ENCODE peak calls at places on chromosomes 7 and 10, in five cellular contexts. One of them, this sample, is unnamed.

GRCh38 chr7:138524259-138524658 is 64.2 kb downstream of the TRIM24 start:
- DNase-seq in astrocyte: no peak
- DNase-seq in PC-3: no peak
- DNase-seq in fibroblast of lung: no peak
- DNase-seq in kidney: no peak
- DNase-seq in this sample: no peak

GRCh38 chr10:124211921-124212320 is 118.5 kb upstream of the CHST15 start:
- DNase-seq in astrocyte: peak; percentile 70
- DNase-seq in PC-3: peak; percentile 28
- DNase-seq in fibroblast of lung: peak; percentile 30
- DNase-seq in kidney: no peak
- DNase-seq in this sample: no peak

GRCh38 chr7:37408241-37408884 is 40.3 kb downstream of the ELMO1 start:
- DNase-seq in astrocyte: no peak
- DNase-seq in PC-3: no peak
- DNase-seq in fibroblast of lung: no peak
- DNase-seq in kidney: no peak
- DNase-seq in this sample: no peak

GRCh38 chr7:156478486-156478885 is 162.1 kb upstream of the RNF32 start:
- DNase-seq in astrocyte: no peak
- DNase-seq in PC-3: no peak
- DNase-seq in fibroblast of lung: no peak
- DNase-seq in kidney: no peak
- DNase-seq in this sample: no peak

GRCh38 chr10:133199992-133200611 is 29.9 kb upstream of the UTF1 start:
- DNase-seq in astrocyte: no peak
- DNase-seq in PC-3: no peak
- DNase-seq in fibroblast of lung: no peak
- DNase-seq in kidney: peak; percentile 66
- DNase-seq in this sample: no peak

GRCh38 chr7:18018296-18019205 is 9.1 kb downstream of the PRPS1L1 start:
- DNase-seq in astrocyte: no peak
- DNase-seq in PC-3: no peak
- DNase-seq in fibroblast of lung: no peak
- DNase-seq in kidney: no peak
- DNase-seq in this sample: no peak

GRCh38 chr10:11131112-11131639 is 113.5 kb downstream of the CELF2 start:
- DNase-seq in astrocyte: no peak
- DNase-seq in PC-3: no peak
- DNase-seq in fibroblast of lung: no peak
- DNase-seq in kidney: no peak
- DNase-seq in this sample: no peak

GRCh38 chr7:42993038-42993437 is 60.9 kb downstream of the MRPL32 start:
- DNase-seq in astrocyte: no peak
- DNase-seq in PC-3: no peak
- DNase-seq in fibroblast of lung: peak; percentile 1
- DNase-seq in kidney: no peak
- DNase-seq in this sample: no peak

GRCh38 chr7:88229302-88229870 is 9.5 kb upstream of the SRI start:
- DNase-seq in astrocyte: no peak
- DNase-seq in PC-3: no peak
- DNase-seq in fibroblast of lung: no peak
- DNase-seq in kidney: no peak
- DNase-seq in this sample: no peak
- H3K9ac ChIP-seq in astrocyte: no peak overlapping the region
- H3K9ac ChIP-seq in PC-3: no peak overlapping the region
- H3K9ac ChIP-seq in fibroblast of lung: no peak overlapping the region
- H3K9ac ChIP-seq in kidney: no peak overlapping the region
- H3K9ac ChIP-seq in this sample: no peak overlapping the region

DNA sequence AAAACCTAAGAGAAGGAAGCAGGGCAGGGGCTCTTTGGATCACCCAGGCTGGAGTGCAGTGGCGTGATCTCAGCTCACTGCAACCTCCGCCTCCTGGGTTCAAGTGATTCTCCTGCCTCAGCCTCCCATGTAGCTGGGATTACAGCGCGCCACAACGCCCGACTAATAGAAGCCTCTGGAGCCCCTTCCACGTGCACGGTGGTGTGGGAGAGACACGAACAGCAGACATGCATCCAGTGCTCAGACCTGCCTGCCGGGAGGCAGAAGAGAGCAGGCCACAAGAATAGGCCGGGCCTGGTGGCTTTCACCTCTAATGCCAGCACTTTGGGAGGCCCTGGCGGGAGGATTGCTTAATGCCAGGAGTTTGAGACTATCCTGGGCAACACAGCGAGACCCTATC is 96.3 kb downstream of the PRPF18 start:
- DNase-seq in astrocyte: no peak
- DNase-seq in PC-3: no peak
- DNase-seq in fibroblast of lung: no peak
- DNase-seq in kidney: no peak
- DNase-seq in this sample: no peak
- H3K4me1 ChIP-seq in astrocyte: peaks cover 33% of the 10 kb centered on the region
- H3K4me1 ChIP-seq in PC-3: no peaks in the 10 kb centered on the region
- H3K4me1 ChIP-seq in fibroblast of lung: peaks cover 21% of the 10 kb centered on the region
- H3K4me1 ChIP-seq in kidney: peaks cover 9% of the 10 kb centered on the region
- H3K4me1 ChIP-seq in this sample: peaks cover 13% of the 10 kb centered on the region

DNA sequence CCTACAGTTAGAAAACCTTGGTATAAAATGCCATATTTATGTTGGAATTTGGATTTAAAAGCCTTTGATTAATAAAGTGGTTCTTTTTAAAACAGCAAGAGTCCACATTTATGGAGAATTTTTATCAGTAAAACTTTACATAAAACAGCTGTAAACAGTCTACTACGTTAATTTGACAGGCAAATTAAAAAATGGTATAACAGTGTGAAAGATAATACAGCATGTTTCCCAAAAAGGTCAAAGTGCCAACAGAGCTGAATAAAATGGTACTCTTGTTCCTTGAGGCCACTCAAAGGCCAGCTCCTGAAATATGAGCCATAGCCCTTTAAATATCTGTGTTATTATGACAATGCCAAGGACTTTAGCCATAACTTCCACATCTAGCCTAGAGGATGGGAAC is 165.8 kb downstream of the RNLS start:
- DNase-seq in astrocyte: no peak
- DNase-seq in PC-3: no peak
- DNase-seq in fibroblast of lung: peak; percentile 55
- DNase-seq in kidney: no peak
- DNase-seq in this sample: no peak
- H3K9ac ChIP-seq in astrocyte: no peak overlapping the region
- H3K9ac ChIP-seq in PC-3: no peak overlapping the region
- H3K9ac ChIP-seq in fibroblast of lung: no peak overlapping the region
- H3K9ac ChIP-seq in kidney: no peak overlapping the region
- H3K9ac ChIP-seq in this sample: no peak overlapping the region

DNA sequence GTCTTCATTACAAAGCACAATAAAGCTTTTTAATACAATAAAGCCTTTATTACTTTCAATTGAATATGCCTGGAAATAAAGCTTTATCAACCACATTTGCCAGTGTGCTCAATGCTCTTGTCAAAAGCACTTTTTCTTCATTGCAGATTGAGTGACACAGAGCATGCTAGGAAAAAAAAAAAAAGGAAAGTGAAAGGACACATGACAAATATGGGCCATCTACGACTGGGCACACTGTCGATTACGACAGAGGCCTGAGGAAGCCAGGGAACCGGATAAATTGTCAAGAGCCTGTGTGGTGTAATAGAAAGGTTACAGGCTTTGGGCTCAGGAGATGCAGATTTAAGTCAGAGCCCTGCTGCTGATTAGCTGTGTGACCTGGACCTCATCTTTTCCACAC is 84.8 kb upstream of the LRGUK start:
- DNase-seq in astrocyte: no peak
- DNase-seq in PC-3: no peak
- DNase-seq in fibroblast of lung: no peak
- DNase-seq in kidney: no peak
- DNase-seq in this sample: no peak
- H3K4me1 ChIP-seq in astrocyte: no peaks in the 10 kb centered on the region
- H3K4me1 ChIP-seq in PC-3: no peaks in the 10 kb centered on the region
- H3K4me1 ChIP-seq in fibroblast of lung: no peaks in the 10 kb centered on the region
- H3K4me1 ChIP-seq in kidney: no peaks in the 10 kb centered on the region
- H3K4me1 ChIP-seq in this sample: no peaks in the 10 kb centered on the region

GRCh38 chr7:13265271-13265670 is 577.8 kb downstream of the ARL4A start:
- DNase-seq in astrocyte: no peak
- DNase-seq in PC-3: no peak
- DNase-seq in fibroblast of lung: no peak
- DNase-seq in kidney: no peak
- DNase-seq in this sample: no peak
- H3K9ac ChIP-seq in astrocyte: no peak overlapping the region
- H3K9ac ChIP-seq in PC-3: no peak overlapping the region
- H3K9ac ChIP-seq in fibroblast of lung: no peak overlapping the region
- H3K9ac ChIP-seq in kidney: no peak overlapping the region
- H3K9ac ChIP-seq in this sample: no peak overlapping the region